ENCODE peak calls at places on chromosomes 1 and 21, in ten cellular contexts. J is sigmoid colon, D is breast epithelium, O is psoas muscle, M is HCT116, A is astrocyte of the spinal cord, F is cardiac muscle cell, E is epithelial cell of esophagus, Z is fibroblast of mammary gland, U is tibial artery. T is an unnamed sample.

GRCh38 chr1:233242827-233243483 is 52.6 kb downstream of the PCNX2 start:
- DNase-seq in J (no peak), D (no peak), O (no peak), M (no peak), A (no peak), F (no peak), E (no peak), Z (no peak), U (no peak), T (no peak)

GRCh38 chr1:1360511-1361169 is 2.3 kb upstream of the MXRA8 start:
- DNase-seq in J (peak; percentile 92), D (peak; percentile 83), O (peak; percentile 91), M (peak; percentile 56), A (peak; percentile 92), F (peak; percentile 94), E (peak; percentile 69), Z (peak; percentile 97), U (peak; percentile 84), T (no peak)

GRCh38 chr1:164780863-164781262 is 221.9 kb downstream of the PBX1 start:
- DNase-seq in J (peak; percentile 82), D (no peak), O (peak; percentile 82), M (no peak), A (peak; percentile 78), F (peak; percentile 70), E (peak; percentile 87), Z (peak; percentile 98), U (peak; percentile 65), T (no peak)

GRCh38 chr1:78607944-78608343 is 12.3 kb upstream of the IFI44L start:
- DNase-seq in J (no peak), D (no peak), O (no peak), M (no peak), A (no peak), F (no peak), E (no peak), Z (no peak), U (no peak), T (no peak)

GRCh38 chr1:231807498-231807897 is 180.9 kb downstream of the DISC1 start:
- DNase-seq in J (no peak), D (no peak), O (no peak), M (no peak), A (no peak), F (no peak), E (no peak), Z (no peak), U (no peak), T (no peak)

GRCh38 chr1:17273096-17273495 is 24.2 kb downstream of the PADI3 start:
- DNase-seq in J (no peak), D (no peak), O (no peak), M (no peak), A (no peak), F (no peak), E (no peak), Z (no peak), U (no peak), T (peak; percentile 86)

GRCh38 chr1:183090386-183091006 is 67.3 kb downstream of the LAMC1 start:
- DNase-seq in J (peak; percentile 94), D (no peak), O (peak; percentile 54), M (no peak), A (no peak), F (peak; percentile 85), E (no peak), Z (peak; percentile 89), U (peak; percentile 60), T (no peak)

GRCh38 chr21:39221997-39222486 is 38.8 kb upstream of the PSMG1 start:
- DNase-seq in J (no peak), D (no peak), O (no peak), M (no peak), A (no peak), F (no peak), E (no peak), Z (no peak), U (no peak), T (no peak)

GRCh38 chr1:207401578-207401977 is 52.5 kb upstream of the CR2 start:
- DNase-seq in J (no peak), D (no peak), O (no peak), M (no peak), A (no peak), F (no peak), E (no peak), Z (no peak), U (no peak), T (no peak)

GRCh38 chr1:207405814-207406213 is 48.3 kb upstream of the CR2 start:
- DNase-seq in J (no peak), D (no peak), O (no peak), M (no peak), A (no peak), F (no peak), E (no peak), Z (no peak), U (no peak), T (no peak)

GRCh38 chr1:207407655-207408256 is 46.4 kb upstream of the CR2 start:
- DNase-seq in J (no peak), D (no peak), O (no peak), M (no peak), A (peak; percentile 12), F (peak; percentile 39), E (peak; percentile 81), Z (peak; percentile 68), U (no peak), T (no peak)

GRCh38 chr1:207402744-207403143 is 51.4 kb upstream of the CR2 start:
- DNase-seq in J (no peak), D (no peak), O (no peak), M (no peak), A (no peak), F (no peak), E (no peak), Z (no peak), U (no peak), T (no peak)

DNA sequence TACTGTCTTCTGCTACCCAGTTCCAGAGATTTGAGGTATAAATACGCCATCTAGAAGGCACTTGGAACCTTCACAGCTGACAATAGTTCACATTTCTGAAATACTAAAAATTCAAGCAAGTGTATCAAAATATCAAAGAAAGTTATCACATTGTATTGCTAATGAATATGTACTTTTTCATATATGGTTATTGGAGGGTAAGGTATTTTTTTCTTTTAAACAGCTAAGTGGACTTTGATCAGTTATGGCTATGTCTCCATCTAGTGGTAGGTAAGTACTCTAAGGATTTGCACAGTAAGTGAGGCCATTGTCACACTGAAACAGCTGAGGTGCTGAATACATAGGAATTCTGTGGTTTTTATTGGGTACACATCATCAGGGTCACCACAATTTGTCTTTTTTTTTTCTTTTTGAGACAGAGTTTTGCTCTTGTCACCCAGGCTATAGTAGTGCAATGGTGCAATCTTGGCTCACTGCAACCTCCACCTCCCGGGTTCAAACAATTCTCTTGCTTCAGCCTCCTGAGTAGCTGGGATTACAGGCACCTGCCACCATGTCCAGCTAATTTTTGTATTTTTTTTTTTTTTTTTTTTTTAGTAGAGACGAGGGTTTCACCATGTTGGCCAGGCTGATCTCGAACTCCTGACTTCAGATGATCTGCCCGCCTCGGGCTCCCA is 49.1 kb upstream of the CR2 start:
- DNase-seq in J (no peak), D (no peak), O (no peak), M (peak; percentile 65), A (peak; percentile 76), F (peak; percentile 83), E (peak; percentile 78), Z (peak; percentile 80), U (no peak), T (no peak)
- TF ChIP-seq CTCF in J (peak; percentile 61), D (peak; percentile 79), O (peak; percentile 80), M (peak; percentile 77), A (peak; percentile 74), F (peak; percentile 76), E (peak; percentile 73), Z (peak; percentile 76), U (peak; percentile 62), T (peak; percentile 92)

DNA sequence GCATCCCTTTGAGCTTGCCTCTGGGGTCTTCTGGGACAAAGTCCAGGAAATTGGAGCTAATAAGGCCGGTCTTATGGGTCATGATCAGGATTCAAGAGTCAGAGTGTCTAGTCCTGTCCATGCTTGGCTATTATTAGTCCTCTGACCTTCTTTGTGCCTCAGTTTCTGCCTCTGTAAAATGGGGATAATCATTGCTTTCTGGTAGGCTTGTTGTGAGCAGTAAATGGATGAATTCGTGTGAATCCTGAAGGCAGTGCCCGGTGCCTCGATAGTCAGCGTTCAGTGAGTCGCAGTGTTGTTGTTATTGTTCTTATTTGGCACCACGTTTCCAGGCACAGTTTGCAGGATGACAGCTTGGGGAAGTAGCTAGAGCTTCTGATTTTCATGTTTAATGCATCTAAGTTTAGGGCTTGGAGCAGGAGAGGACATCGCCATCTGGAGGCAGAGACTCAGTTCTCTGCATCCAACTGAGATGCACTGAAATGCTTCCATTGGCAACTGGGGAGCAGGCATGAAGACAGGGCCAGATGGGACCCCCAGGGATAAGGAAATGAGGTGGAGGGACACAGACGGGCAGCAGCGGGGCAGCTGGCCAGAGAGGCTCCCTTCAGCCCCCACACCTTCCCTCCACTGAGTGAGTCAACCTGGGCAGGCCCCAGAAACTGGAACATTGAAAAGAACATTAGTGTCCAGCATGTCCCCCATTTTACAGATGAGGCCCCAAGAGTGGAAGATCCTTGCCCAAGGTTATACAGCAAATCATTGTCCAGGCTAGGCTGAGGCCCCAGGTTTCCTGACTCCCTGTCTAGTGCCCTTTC is 160.3 kb downstream of the PTPRU start:
- DNase-seq in J (no peak), D (no peak), O (no peak), M (no peak), A (no peak), F (peak; percentile 39), E (peak; percentile 11), Z (peak; percentile 37), U (no peak), T (no peak)
- TF ChIP-seq CTCF in J (no peak), D (no peak), O (no peak), M (peak; percentile 39), A (peak; percentile 54), F (peak; percentile 35), E (peak; percentile 36), Z (peak; percentile 48), U (no peak), T (peak; percentile 58)

GRCh38 chr21:44939532-44940115 is at the start of gene SLX9:
- DNase-seq in J (peak; percentile 86), D (peak; percentile 58), O (peak; percentile 89), M (peak; percentile 48), A (peak; percentile 76), F (peak; percentile 86), E (peak; percentile 87), Z (peak; percentile 60), U (peak; percentile 49), T (peak; percentile 93)
- TF ChIP-seq CTCF in J (no peak), D (no peak), O (no peak), M (no peak), A (no peak), F (no peak), E (no peak), Z (no peak), U (no peak), T (no peak)

DNA sequence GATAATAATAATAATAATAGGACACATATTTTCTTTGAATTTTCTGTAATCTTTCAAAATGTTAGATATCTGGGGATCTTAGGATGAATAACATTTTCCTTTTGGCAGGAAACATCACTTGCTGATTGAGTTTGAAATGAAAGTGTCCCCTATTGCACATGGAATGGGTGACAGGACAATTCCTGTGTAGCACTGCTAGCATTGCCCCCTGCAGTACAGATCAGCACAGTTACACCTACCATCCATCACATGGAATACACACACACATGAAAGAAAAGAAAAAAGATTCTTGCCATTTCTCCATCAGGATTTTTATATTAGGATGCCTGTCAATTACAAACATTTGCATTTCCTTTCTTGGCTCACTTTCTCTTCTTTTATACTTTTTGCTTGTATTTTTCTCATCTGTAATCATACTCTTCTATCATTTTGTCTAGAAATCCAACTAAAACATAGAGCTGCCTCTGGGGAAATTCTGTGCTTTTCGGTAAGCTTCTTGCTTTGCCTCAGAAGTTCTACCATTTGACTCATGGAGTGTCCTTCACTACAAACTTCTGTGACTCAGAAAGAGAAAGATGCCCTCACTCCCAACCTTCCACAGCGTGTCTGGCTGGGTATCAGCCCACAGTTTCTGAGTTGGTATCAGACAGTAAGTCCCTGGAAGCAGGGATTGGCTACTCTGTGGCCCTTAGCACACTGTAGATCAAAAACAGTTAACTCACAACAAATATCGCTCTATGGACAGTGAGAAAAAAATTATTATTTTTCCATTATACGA is 641.2 kb downstream of the PTPRC start:
- DNase-seq in J (no peak), D (no peak), O (no peak), M (no peak), A (no peak), F (no peak), E (peak; percentile 32), Z (peak; percentile 46), U (no peak), T (no peak)
- TF ChIP-seq CTCF in J (no peak), D (no peak), O (no peak), M (peak; percentile 33), A (no peak), F (no peak), E (no peak), Z (no peak), U (no peak), T (no peak)